ENCODE peak calls at places on chromosomes 3 and 15, in five cellular contexts. T is PC-9, N is M059J, O is fibroblast of lung, D is endothelial cell. S is an unnamed sample.

GRCh38 chr3:184568918-184569829 is 7.6 kb downstream of the EPHB3 start:
- DNase-seq in T (no peak), N (peak), O (peak), D (no peak), S (peak)

GRCh38 chr3:125039041-125039896 is 16.5 kb downstream of the HEG1 start:
- DNase-seq in O (no peak), D (no peak), T (no peak), N (no peak), S (no peak)

GRCh38 chr3:129207347-129207947 is 23.8 kb upstream of the CNBP start:
- DNase-seq in D (no peak), O (peak), T (no peak), N (no peak), S (no peak)

GRCh38 chr3:194285024-194285858 is 65.9 kb downstream of the CPN2 start:
- DNase-seq in D (no peak), N (peak), T (no peak), O (peak), S (no peak)

GRCh38 chr15:53193149-53193548 is 403.0 kb upstream of the ONECUT1 start:
- DNase-seq in T (no peak), O (peak), N (peak), D (peak), S (peak)

GRCh38 chr3:111861396-111861795 is 2.3 kb downstream of the PHLDB2 start:
- DNase-seq in O (no peak), N (peak), T (no peak), D (no peak), S (no peak)

GRCh38 chr3:71318459-71318827 is 265.1 kb downstream of the FOXP1 start:
- DNase-seq in T (no peak), D (no peak), N (no peak), O (no peak), S (no peak)

GRCh38 chr3:137792633-137793271 is 28.6 kb downstream of the SOX14 start:
- DNase-seq in T (no peak), O (peak), D (peak), N (peak), S (peak)

GRCh38 chr15:31303434-31304073 is 23.1 kb upstream of the KLF13 start:
- DNase-seq in D (no peak), N (no peak), O (no peak), T (no peak), S (no peak)

GRCh38 chr3:15204005-15204404 is 2.0 kb upstream of the CAPN7 start:
- DNase-seq in N (peak), T (no peak), D (no peak), O (no peak), S (no peak)

GRCh38 chr3:120506828-120507774 is 56.3 kb upstream of the FSTL1 start:
- DNase-seq in T (peak), N (peak), O (peak), D (peak), S (no peak)

GRCh38 chr3:16884748-16885587 is at the start of gene PLCL2:
- DNase-seq in D (peak), T (peak), N (peak), O (peak), S (peak)

GRCh38 chr3:101574388-101575156 is 592 bp downstream of the PCNP start:
- DNase-seq in T (no peak), N (peak), O (peak), D (peak), S (peak)

GRCh38 chr3:187889601-187890404 is 144.5 kb upstream of the BCL6 start:
- DNase-seq in D (no peak), O (peak), T (no peak), N (no peak), S (no peak)

GRCh38 chr3:74897006-74897405 is 282.5 kb upstream of the CNTN3 start:
- DNase-seq in O (peak), D (peak), N (no peak), T (no peak), S (no peak)

GRCh38 chr15:69554321-69554961 is 101.8 kb downstream of the RPLP1 start:
- DNase-seq in T (peak), N (no peak), O (peak), D (no peak), S (no peak)

GRCh38 chr3:25386686-25387271 is 41.3 kb upstream of the RARB start:
- DNase-seq in T (no peak), N (no peak), D (no peak), O (no peak), S (no peak)

GRCh38 chr15:99424978-99425665 is 140.7 kb upstream of the MEF2A start:
- DNase-seq in D (no peak), O (peak), N (peak), T (peak), S (no peak)

GRCh38 chr3:192850501-192850981 is 67.1 kb downstream of the MB21D2 start:
- DNase-seq in D (no peak), N (peak), O (no peak), T (peak), S (no peak)

GRCh38 chr3:123071581-123071980 is 4.8 kb downstream of the PDIA5 start:
- DNase-seq in D (no peak), O (no peak), N (no peak), T (no peak), S (no peak)

GRCh38 chr15:98943609-98944111 is 63.9 kb downstream of the PGPEP1L start:
- DNase-seq in D (no peak), T (peak), O (peak), N (peak), S (no peak)

GRCh38 chr3:19543212-19543841 is 390.7 kb downstream of the EFHB start:
- DNase-seq in O (no peak), D (peak), N (no peak), T (no peak), S (no peak)

GRCh38 chr15:67968564-67969440 is 85.3 kb upstream of the PIAS1 start:
- DNase-seq in O (no peak), D (no peak), T (no peak), N (no peak), S (no peak)

GRCh38 chr3:139577899-139578298 is 38.4 kb upstream of the RBP1 start:
- DNase-seq in D (no peak), O (no peak), N (no peak), T (no peak), S (no peak)

GRCh38 chr3:149771652-149772271 is 19.5 kb upstream of the COMMD2 start:
- DNase-seq in T (no peak), O (peak), D (peak), N (peak), S (peak)

GRCh38 chr15:31302778-31303433 is 23.7 kb upstream of the KLF13 start:
- DNase-seq in D (no peak), T (no peak), N (no peak), O (no peak), S (no peak)

GRCh38 chr3:27791956-27792355 is 69.8 kb upstream of the EOMES start:
- DNase-seq in O (no peak), D (no peak), T (no peak), N (no peak), S (no peak)

GRCh38 chr15:36334059-36334458 is 245.4 kb upstream of the CDIN1 start:
- DNase-seq in N (peak), O (peak), T (no peak), D (no peak), S (no peak)

GRCh38 chr15:63551400-63551799 is 45.8 kb upstream of the FBXL22 start:
- DNase-seq in D (no peak), O (peak), N (peak), T (no peak), S (no peak)